ENCODE peak calls at places on chromosomes 4 and X, in ten cellular contexts. One of them, this sample, is unnamed.
A peak's percentile ranks its signal among the peaks of the same experiment; 100 is the strongest.

GRCh38 chr4:14877246-14878220 is 124.7 kb upstream of the CPEB2 start:
- DNase-seq in endothelial cell: peak; percentile 25
- DNase-seq in astrocyte of the spinal cord: peak; percentile 73
- DNase-seq in IMR-90: no peak
- DNase-seq in A549: no peak
- DNase-seq in colonic mucosa: no peak
- DNase-seq in H9: no peak
- DNase-seq in tibial nerve: no peak
- DNase-seq in body of pancreas: no peak
- DNase-seq in GM10248: no peak
- DNase-seq in this sample: no peak

GRCh38 chr4:165325732-165326512 is 1.5 kb upstream of the MSMO1 start:
- DNase-seq in endothelial cell: no peak
- DNase-seq in astrocyte of the spinal cord: peak; percentile 84
- DNase-seq in IMR-90: peak; percentile 93
- DNase-seq in A549: no peak
- DNase-seq in colonic mucosa: no peak
- DNase-seq in H9: no peak
- DNase-seq in tibial nerve: no peak
- DNase-seq in body of pancreas: no peak
- DNase-seq in GM10248: no peak
- DNase-seq in this sample: no peak

GRCh38 chr4:176780995-176781738 is 11.6 kb downstream of the VEGFC start:
- DNase-seq in endothelial cell: no peak
- DNase-seq in astrocyte of the spinal cord: no peak
- DNase-seq in IMR-90: no peak
- DNase-seq in A549: no peak
- DNase-seq in colonic mucosa: no peak
- DNase-seq in H9: no peak
- DNase-seq in tibial nerve: no peak
- DNase-seq in body of pancreas: no peak
- DNase-seq in GM10248: no peak
- DNase-seq in this sample: no peak

GRCh38 chrX:39815621-39816020 is 282.1 kb downstream of the BCOR start:
- DNase-seq in endothelial cell: no peak
- DNase-seq in astrocyte of the spinal cord: no peak
- DNase-seq in IMR-90: peak; percentile 7
- DNase-seq in A549: no peak
- DNase-seq in colonic mucosa: no peak
- DNase-seq in H9: peak; percentile 56
- DNase-seq in tibial nerve: no peak
- DNase-seq in body of pancreas: no peak
- DNase-seq in GM10248: peak; percentile 37
- DNase-seq in this sample: peak; percentile 59

GRCh38 chr4:78799551-78800495 is 23.7 kb downstream of the BMP2K start:
- DNase-seq in endothelial cell: no peak
- DNase-seq in astrocyte of the spinal cord: no peak
- DNase-seq in IMR-90: no peak
- DNase-seq in A549: no peak
- DNase-seq in colonic mucosa: no peak
- DNase-seq in H9: no peak
- DNase-seq in tibial nerve: no peak
- DNase-seq in body of pancreas: no peak
- DNase-seq in GM10248: no peak
- DNase-seq in this sample: no peak

GRCh38 chr4:145805490-145805889 is 125.5 kb downstream of the C4orf51 start:
- DNase-seq in endothelial cell: peak; percentile 26
- DNase-seq in astrocyte of the spinal cord: peak; percentile 34
- DNase-seq in IMR-90: peak; percentile 21
- DNase-seq in A549: no peak
- DNase-seq in colonic mucosa: no peak
- DNase-seq in H9: peak; percentile 87
- DNase-seq in tibial nerve: no peak
- DNase-seq in body of pancreas: no peak
- DNase-seq in GM10248: no peak
- DNase-seq in this sample: no peak

GRCh38 chr4:90127223-90127705 is at the start of gene CCSER1:
- DNase-seq in endothelial cell: peak; percentile 71
- DNase-seq in astrocyte of the spinal cord: peak; percentile 73
- DNase-seq in IMR-90: peak; percentile 1
- DNase-seq in A549: no peak
- DNase-seq in colonic mucosa: peak; percentile 80
- DNase-seq in H9: peak; percentile 61
- DNase-seq in tibial nerve: peak; percentile 27
- DNase-seq in body of pancreas: peak; percentile 88
- DNase-seq in GM10248: peak; percentile 48
- DNase-seq in this sample: peak; percentile 51

GRCh38 chrX:1727531-1728027 is 112.7 kb downstream of the ASMT start:
- DNase-seq in endothelial cell: no peak
- DNase-seq in astrocyte of the spinal cord: no peak
- DNase-seq in IMR-90: no peak
- DNase-seq in A549: peak; percentile 81
- DNase-seq in colonic mucosa: no peak
- DNase-seq in H9: peak; percentile 74
- DNase-seq in tibial nerve: no peak
- DNase-seq in body of pancreas: no peak
- DNase-seq in GM10248: no peak
- DNase-seq in this sample: no peak

GRCh38 chr4:147709999-147710398 is 21.9 kb upstream of the ARHGAP10 start:
- DNase-seq in endothelial cell: no peak
- DNase-seq in astrocyte of the spinal cord: peak; percentile 86
- DNase-seq in IMR-90: peak; percentile 76
- DNase-seq in A549: no peak
- DNase-seq in colonic mucosa: no peak
- DNase-seq in H9: no peak
- DNase-seq in tibial nerve: no peak
- DNase-seq in body of pancreas: no peak
- DNase-seq in GM10248: no peak
- DNase-seq in this sample: no peak

GRCh38 chr4:40525811-40526598 is 103.7 kb downstream of the RBM47 start:
- DNase-seq in endothelial cell: no peak
- DNase-seq in astrocyte of the spinal cord: peak; percentile 82
- DNase-seq in IMR-90: peak; percentile 88
- DNase-seq in A549: peak; percentile 48
- DNase-seq in colonic mucosa: no peak
- DNase-seq in H9: peak; percentile 70
- DNase-seq in tibial nerve: no peak
- DNase-seq in body of pancreas: peak; percentile 68
- DNase-seq in GM10248: no peak
- DNase-seq in this sample: no peak

GRCh38 chr4:3464349-3464905 is 1.3 kb downstream of the DOK7 start:
- DNase-seq in endothelial cell: no peak
- DNase-seq in astrocyte of the spinal cord: no peak
- DNase-seq in IMR-90: no peak
- DNase-seq in A549: no peak
- DNase-seq in colonic mucosa: no peak
- DNase-seq in H9: no peak
- DNase-seq in tibial nerve: no peak
- DNase-seq in body of pancreas: no peak
- DNase-seq in GM10248: no peak
- DNase-seq in this sample: no peak

GRCh38 chr4:48375651-48376291 is 34.4 kb downstream of the SLAIN2 start:
- DNase-seq in endothelial cell: no peak
- DNase-seq in astrocyte of the spinal cord: peak; percentile 89
- DNase-seq in IMR-90: peak; percentile 96
- DNase-seq in A549: no peak
- DNase-seq in colonic mucosa: peak; percentile 78
- DNase-seq in H9: no peak
- DNase-seq in tibial nerve: no peak
- DNase-seq in body of pancreas: peak; percentile 35
- DNase-seq in GM10248: no peak
- DNase-seq in this sample: no peak

GRCh38 chr4:33052241-33052640 is 2332.1 kb downstream of the PCDH7 start:
- DNase-seq in endothelial cell: no peak
- DNase-seq in astrocyte of the spinal cord: no peak
- DNase-seq in IMR-90: no peak
- DNase-seq in A549: no peak
- DNase-seq in colonic mucosa: no peak
- DNase-seq in H9: no peak
- DNase-seq in tibial nerve: no peak
- DNase-seq in body of pancreas: no peak
- DNase-seq in GM10248: no peak
- DNase-seq in this sample: no peak

GRCh38 chr4:25013756-25014737 is 16.7 kb downstream of the LGI2 start:
- DNase-seq in endothelial cell: no peak
- DNase-seq in astrocyte of the spinal cord: no peak
- DNase-seq in IMR-90: no peak
- DNase-seq in A549: no peak
- DNase-seq in colonic mucosa: no peak
- DNase-seq in H9: no peak
- DNase-seq in tibial nerve: no peak
- DNase-seq in body of pancreas: no peak
- DNase-seq in GM10248: no peak
- DNase-seq in this sample: no peak

GRCh38 chr4:169225058-169225751 is 45.6 kb downstream of the SH3RF1 start:
- DNase-seq in endothelial cell: no peak
- DNase-seq in astrocyte of the spinal cord: peak; percentile 93
- DNase-seq in IMR-90: peak; percentile 98
- DNase-seq in A549: peak; percentile 39
- DNase-seq in colonic mucosa: no peak
- DNase-seq in H9: no peak
- DNase-seq in tibial nerve: no peak
- DNase-seq in body of pancreas: no peak
- DNase-seq in GM10248: no peak
- DNase-seq in this sample: no peak

GRCh38 chrX:16827225-16827624 is 41.0 kb downstream of the TXLNG start:
- DNase-seq in endothelial cell: no peak
- DNase-seq in astrocyte of the spinal cord: peak; percentile 46
- DNase-seq in IMR-90: peak; percentile 65
- DNase-seq in A549: no peak
- DNase-seq in colonic mucosa: no peak
- DNase-seq in H9: no peak
- DNase-seq in tibial nerve: no peak
- DNase-seq in body of pancreas: no peak
- DNase-seq in GM10248: no peak
- DNase-seq in this sample: no peak

GRCh38 chr4:169099775-169100180 is 89.7 kb upstream of the CBR4 start:
- DNase-seq in endothelial cell: no peak
- DNase-seq in astrocyte of the spinal cord: peak; percentile 93
- DNase-seq in IMR-90: peak; percentile 72
- DNase-seq in A549: no peak
- DNase-seq in colonic mucosa: no peak
- DNase-seq in H9: no peak
- DNase-seq in tibial nerve: no peak
- DNase-seq in body of pancreas: no peak
- DNase-seq in GM10248: peak; percentile 30
- DNase-seq in this sample: no peak

GRCh38 chr4:141768954-141769353 is 132.6 kb downstream of the IL15 start:
- DNase-seq in endothelial cell: no peak
- DNase-seq in astrocyte of the spinal cord: peak; percentile 72
- DNase-seq in IMR-90: peak; percentile 86
- DNase-seq in A549: no peak
- DNase-seq in colonic mucosa: no peak
- DNase-seq in H9: no peak
- DNase-seq in tibial nerve: no peak
- DNase-seq in body of pancreas: no peak
- DNase-seq in GM10248: no peak
- DNase-seq in this sample: no peak

GRCh38 chr4:55124337-55125076 is 888 bp downstream of the KDR start:
- DNase-seq in endothelial cell: no peak
- DNase-seq in astrocyte of the spinal cord: peak; percentile 29
- DNase-seq in IMR-90: no peak
- DNase-seq in A549: no peak
- DNase-seq in colonic mucosa: no peak
- DNase-seq in H9: peak; percentile 34
- DNase-seq in tibial nerve: no peak
- DNase-seq in body of pancreas: no peak
- DNase-seq in GM10248: no peak
- DNase-seq in this sample: no peak
- TF ChIP-seq CTCF in endothelial cell: no peak
- TF ChIP-seq CTCF in astrocyte of the spinal cord: no peak
- TF ChIP-seq CTCF in IMR-90: no peak
- TF ChIP-seq CTCF in A549: no peak
- TF ChIP-seq CTCF in colonic mucosa: no peak
- TF ChIP-seq CTCF in H9: no peak
- TF ChIP-seq CTCF in tibial nerve: no peak
- TF ChIP-seq CTCF in body of pancreas: no peak
- TF ChIP-seq CTCF in GM10248: no peak
- TF ChIP-seq CTCF in this sample: no peak

GRCh38 chr4:168050002-168050401 is 42.3 kb upstream of the ANXA10 start:
- DNase-seq in endothelial cell: no peak
- DNase-seq in astrocyte of the spinal cord: no peak
- DNase-seq in IMR-90: no peak
- DNase-seq in A549: no peak
- DNase-seq in colonic mucosa: no peak
- DNase-seq in H9: no peak
- DNase-seq in tibial nerve: no peak
- DNase-seq in body of pancreas: no peak
- DNase-seq in GM10248: no peak
- DNase-seq in this sample: no peak
- TF ChIP-seq CTCF in endothelial cell: no peak
- TF ChIP-seq CTCF in astrocyte of the spinal cord: no peak
- TF ChIP-seq CTCF in IMR-90: no peak
- TF ChIP-seq CTCF in A549: no peak
- TF ChIP-seq CTCF in colonic mucosa: no peak
- TF ChIP-seq CTCF in H9: no peak
- TF ChIP-seq CTCF in tibial nerve: no peak
- TF ChIP-seq CTCF in body of pancreas: no peak
- TF ChIP-seq CTCF in GM10248: no peak
- TF ChIP-seq CTCF in this sample: no peak

GRCh38 chr4:42302348-42302747 is 94.9 kb upstream of the SHISA3 start:
- DNase-seq in endothelial cell: peak; percentile 58
- DNase-seq in astrocyte of the spinal cord: peak; percentile 43
- DNase-seq in IMR-90: peak; percentile 9
- DNase-seq in A549: no peak
- DNase-seq in colonic mucosa: peak; percentile 30
- DNase-seq in H9: peak; percentile 75
- DNase-seq in tibial nerve: no peak
- DNase-seq in body of pancreas: peak; percentile 35
- DNase-seq in GM10248: no peak
- DNase-seq in this sample: no peak
- TF ChIP-seq CTCF in endothelial cell: no peak
- TF ChIP-seq CTCF in astrocyte of the spinal cord: peak; percentile 34
- TF ChIP-seq CTCF in IMR-90: peak; percentile 17
- TF ChIP-seq CTCF in A549: no peak
- TF ChIP-seq CTCF in colonic mucosa: no peak
- TF ChIP-seq CTCF in H9: peak; percentile 60
- TF ChIP-seq CTCF in tibial nerve: no peak
- TF ChIP-seq CTCF in body of pancreas: no peak
- TF ChIP-seq CTCF in GM10248: no peak
- TF ChIP-seq CTCF in this sample: peak; percentile 31

DNA sequence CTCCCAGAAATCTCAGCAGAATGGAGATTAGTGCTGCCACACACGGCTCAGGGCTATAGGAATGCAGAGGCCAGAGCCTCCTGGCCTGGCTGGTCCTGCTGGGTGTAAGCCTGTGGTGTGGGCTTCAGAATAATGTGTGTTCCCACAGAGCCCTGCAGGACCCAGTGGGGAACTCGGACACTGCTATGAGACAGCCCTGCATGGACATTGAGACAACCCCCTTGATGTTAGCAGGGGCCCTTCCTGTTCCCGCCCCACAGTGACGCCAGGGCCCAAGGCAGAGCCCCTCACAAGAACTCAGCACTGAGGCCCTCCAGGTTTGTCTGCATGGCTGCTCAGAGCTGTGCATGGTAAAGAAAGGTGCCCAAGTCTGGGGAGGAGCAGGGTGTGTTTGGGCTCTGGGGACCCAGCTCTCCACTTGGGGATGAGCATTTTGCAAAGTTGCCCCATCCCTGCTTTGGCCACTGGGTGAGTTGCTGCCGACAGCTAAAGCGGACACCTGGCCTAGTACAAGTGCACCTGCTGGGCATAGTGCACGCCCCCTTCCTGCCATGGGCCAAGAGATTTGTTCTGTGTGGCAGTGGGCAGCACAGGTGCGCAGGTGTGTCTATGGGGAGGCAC is 1.9 kb upstream of the MXD4 start:
- DNase-seq in endothelial cell: no peak
- DNase-seq in astrocyte of the spinal cord: no peak
- DNase-seq in IMR-90: no peak
- DNase-seq in A549: no peak
- DNase-seq in colonic mucosa: no peak
- DNase-seq in H9: no peak
- DNase-seq in tibial nerve: no peak
- DNase-seq in body of pancreas: no peak
- DNase-seq in GM10248: no peak
- DNase-seq in this sample: no peak
- TF ChIP-seq CTCF in endothelial cell: no peak
- TF ChIP-seq CTCF in astrocyte of the spinal cord: no peak
- TF ChIP-seq CTCF in IMR-90: no peak
- TF ChIP-seq CTCF in A549: no peak
- TF ChIP-seq CTCF in colonic mucosa: no peak
- TF ChIP-seq CTCF in H9: no peak
- TF ChIP-seq CTCF in tibial nerve: no peak
- TF ChIP-seq CTCF in body of pancreas: no peak
- TF ChIP-seq CTCF in GM10248: no peak
- TF ChIP-seq CTCF in this sample: no peak